ENCODE peak calls at places on chromosomes 5 and 9, in nine cellular contexts. One of them, this sample, is unnamed.

GRCh38 chr5:40221796-40222195 is 457.9 kb upstream of the PTGER4 start:
- DNase-seq in epithelial cell of proximal tubule: peak; percentile 40
- DNase-seq in cardiac fibroblast: no peak
- DNase-seq in choroid plexus epithelial cell: peak; percentile 67
- DNase-seq in lower leg skin: no peak
- DNase-seq in A549: no peak
- DNase-seq in transverse colon: no peak
- DNase-seq in adrenal gland: no peak
- DNase-seq in ascending aorta: no peak
- DNase-seq in this sample: peak; percentile 46

GRCh38 chr9:87887151-87887505 is 4.5 kb downstream of the SPATA31E1 start:
- DNase-seq in epithelial cell of proximal tubule: no peak
- DNase-seq in cardiac fibroblast: no peak
- DNase-seq in choroid plexus epithelial cell: no peak
- DNase-seq in lower leg skin: no peak
- DNase-seq in A549: no peak
- DNase-seq in transverse colon: no peak
- DNase-seq in adrenal gland: no peak
- DNase-seq in ascending aorta: no peak
- DNase-seq in this sample: no peak

GRCh38 chr9:129574911-129575574 is 45.9 kb downstream of the C9orf50 start:
- DNase-seq in epithelial cell of proximal tubule: no peak
- DNase-seq in cardiac fibroblast: peak; percentile 44
- DNase-seq in choroid plexus epithelial cell: peak; percentile 75
- DNase-seq in lower leg skin: no peak
- DNase-seq in A549: peak; percentile 73
- DNase-seq in transverse colon: no peak
- DNase-seq in adrenal gland: no peak
- DNase-seq in ascending aorta: no peak
- DNase-seq in this sample: peak; percentile 28

GRCh38 chr5:95027151-95027721 is 257.7 kb downstream of the MCTP1 start:
- DNase-seq in epithelial cell of proximal tubule: no peak
- DNase-seq in cardiac fibroblast: no peak
- DNase-seq in choroid plexus epithelial cell: peak; percentile 56
- DNase-seq in lower leg skin: no peak
- DNase-seq in A549: no peak
- DNase-seq in transverse colon: no peak
- DNase-seq in adrenal gland: no peak
- DNase-seq in ascending aorta: no peak
- DNase-seq in this sample: no peak

GRCh38 chr5:75566710-75567309 is 44.4 kb upstream of the ANKDD1B start:
- DNase-seq in epithelial cell of proximal tubule: peak; percentile 80
- DNase-seq in cardiac fibroblast: peak; percentile 94
- DNase-seq in choroid plexus epithelial cell: peak; percentile 97
- DNase-seq in lower leg skin: no peak
- DNase-seq in A549: peak; percentile 79
- DNase-seq in transverse colon: no peak
- DNase-seq in adrenal gland: no peak
- DNase-seq in ascending aorta: no peak
- DNase-seq in this sample: peak; percentile 87

GRCh38 chr9:20623748-20624124 is 1.4 kb upstream of the MLLT3 start:
- DNase-seq in epithelial cell of proximal tubule: no peak
- DNase-seq in cardiac fibroblast: peak; percentile 4
- DNase-seq in choroid plexus epithelial cell: peak; percentile 22
- DNase-seq in lower leg skin: no peak
- DNase-seq in A549: no peak
- DNase-seq in transverse colon: no peak
- DNase-seq in adrenal gland: no peak
- DNase-seq in ascending aorta: no peak
- DNase-seq in this sample: no peak

GRCh38 chr5:54520438-54520846 is 2.9 kb downstream of the SNX18 start:
- DNase-seq in epithelial cell of proximal tubule: no peak
- DNase-seq in cardiac fibroblast: peak; percentile 54
- DNase-seq in choroid plexus epithelial cell: peak; percentile 53
- DNase-seq in lower leg skin: peak; percentile 48
- DNase-seq in A549: no peak
- DNase-seq in transverse colon: no peak
- DNase-seq in adrenal gland: no peak
- DNase-seq in ascending aorta: no peak
- DNase-seq in this sample: no peak

GRCh38 chr5:83914199-83914598 is 193.5 kb upstream of the HAPLN1 start:
- DNase-seq in epithelial cell of proximal tubule: no peak
- DNase-seq in cardiac fibroblast: peak; percentile 65
- DNase-seq in choroid plexus epithelial cell: peak; percentile 77
- DNase-seq in lower leg skin: no peak
- DNase-seq in A549: no peak
- DNase-seq in transverse colon: no peak
- DNase-seq in adrenal gland: no peak
- DNase-seq in ascending aorta: no peak
- DNase-seq in this sample: no peak

GRCh38 chr5:11048760-11049159 is 287.7 kb upstream of the DAP start:
- DNase-seq in epithelial cell of proximal tubule: no peak
- DNase-seq in cardiac fibroblast: no peak
- DNase-seq in choroid plexus epithelial cell: no peak
- DNase-seq in lower leg skin: no peak
- DNase-seq in A549: peak; percentile 10
- DNase-seq in transverse colon: no peak
- DNase-seq in adrenal gland: no peak
- DNase-seq in ascending aorta: no peak
- DNase-seq in this sample: no peak

GRCh38 chr5:146620663-146621051 is 104.7 kb upstream of the GPR151 start:
- DNase-seq in epithelial cell of proximal tubule: no peak
- DNase-seq in cardiac fibroblast: no peak
- DNase-seq in choroid plexus epithelial cell: no peak
- DNase-seq in lower leg skin: no peak
- DNase-seq in A549: no peak
- DNase-seq in transverse colon: no peak
- DNase-seq in adrenal gland: peak; percentile 88
- DNase-seq in ascending aorta: no peak
- DNase-seq in this sample: no peak

DNA sequence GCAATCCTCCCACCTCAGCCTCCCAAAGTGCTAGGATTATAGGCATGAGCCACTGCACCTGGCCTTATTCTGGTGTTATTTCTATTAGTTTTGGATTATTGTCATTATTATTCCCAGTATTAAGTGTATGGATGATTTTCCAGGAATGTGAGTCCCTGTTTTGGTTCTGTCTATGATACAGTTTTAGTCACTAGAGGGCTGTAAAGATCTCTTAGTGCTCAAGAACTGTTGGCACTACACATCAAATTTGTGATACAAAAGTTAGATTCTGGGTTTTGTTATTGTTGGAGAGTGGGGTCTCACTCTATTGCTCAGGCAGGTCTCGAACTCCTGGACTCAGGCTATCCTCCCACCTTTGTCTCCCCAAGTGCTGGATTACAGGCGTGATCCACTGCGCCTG is 12.1 kb downstream of the CCL28 start:
- DNase-seq in epithelial cell of proximal tubule: no peak
- DNase-seq in cardiac fibroblast: peak; percentile 54
- DNase-seq in choroid plexus epithelial cell: peak; percentile 63
- DNase-seq in lower leg skin: no peak
- DNase-seq in A549: no peak
- DNase-seq in transverse colon: no peak
- DNase-seq in adrenal gland: no peak
- DNase-seq in ascending aorta: no peak
- DNase-seq in this sample: no peak
- TF ChIP-seq CTCF in epithelial cell of proximal tubule: peak; percentile 63
- TF ChIP-seq CTCF in cardiac fibroblast: peak; percentile 22
- TF ChIP-seq CTCF in choroid plexus epithelial cell: peak; percentile 56
- TF ChIP-seq CTCF in lower leg skin: no peak
- TF ChIP-seq CTCF in A549: peak; percentile 59
- TF ChIP-seq CTCF in transverse colon: no peak
- TF ChIP-seq CTCF in adrenal gland: peak; percentile 13
- TF ChIP-seq CTCF in ascending aorta: no peak
- TF ChIP-seq CTCF in this sample: peak; percentile 39

GRCh38 chr5:5139358-5140050 is 626 bp upstream of the ADAMTS16 start:
- DNase-seq in epithelial cell of proximal tubule: no peak
- DNase-seq in cardiac fibroblast: no peak
- DNase-seq in choroid plexus epithelial cell: no peak
- DNase-seq in lower leg skin: no peak
- DNase-seq in A549: no peak
- DNase-seq in transverse colon: no peak
- DNase-seq in adrenal gland: no peak
- DNase-seq in ascending aorta: no peak
- DNase-seq in this sample: no peak

GRCh38 chr5:5144441-5144840 is 4.3 kb downstream of the ADAMTS16 start:
- DNase-seq in epithelial cell of proximal tubule: no peak
- DNase-seq in cardiac fibroblast: no peak
- DNase-seq in choroid plexus epithelial cell: no peak
- DNase-seq in lower leg skin: no peak
- DNase-seq in A549: no peak
- DNase-seq in transverse colon: no peak
- DNase-seq in adrenal gland: no peak
- DNase-seq in ascending aorta: no peak
- DNase-seq in this sample: no peak

GRCh38 chr5:5141625-5142527 is 1.7 kb downstream of the ADAMTS16 start:
- DNase-seq in epithelial cell of proximal tubule: no peak
- DNase-seq in cardiac fibroblast: peak; percentile 71
- DNase-seq in choroid plexus epithelial cell: peak; percentile 79
- DNase-seq in lower leg skin: peak; percentile 41
- DNase-seq in A549: peak; percentile 71
- DNase-seq in transverse colon: peak; percentile 32
- DNase-seq in adrenal gland: peak; percentile 75
- DNase-seq in ascending aorta: no peak
- DNase-seq in this sample: peak; percentile 14

GRCh38 chr5:5140051-5141010 is at the start of gene ADAMTS16:
- DNase-seq in epithelial cell of proximal tubule: no peak
- DNase-seq in cardiac fibroblast: no peak
- DNase-seq in choroid plexus epithelial cell: no peak
- DNase-seq in lower leg skin: no peak
- DNase-seq in A549: no peak
- DNase-seq in transverse colon: no peak
- DNase-seq in adrenal gland: no peak
- DNase-seq in ascending aorta: no peak
- DNase-seq in this sample: no peak

GRCh38 chr5:5141011-5141599 is 975 bp downstream of the ADAMTS16 start:
- DNase-seq in epithelial cell of proximal tubule: no peak
- DNase-seq in cardiac fibroblast: no peak
- DNase-seq in choroid plexus epithelial cell: no peak
- DNase-seq in lower leg skin: no peak
- DNase-seq in A549: no peak
- DNase-seq in transverse colon: no peak
- DNase-seq in adrenal gland: no peak
- DNase-seq in ascending aorta: no peak
- DNase-seq in this sample: no peak
- H3K4me3 ChIP-seq in epithelial cell of proximal tubule: peak overlapping the region; percentile 40
- H3K4me3 ChIP-seq in cardiac fibroblast: no peak overlapping the region
- H3K4me3 ChIP-seq in choroid plexus epithelial cell: no peak overlapping the region
- H3K4me3 ChIP-seq in lower leg skin: no peak overlapping the region
- H3K4me3 ChIP-seq in A549: peak overlapping the region; percentile 52
- H3K4me3 ChIP-seq in transverse colon: peak overlapping the region; percentile 33
- H3K4me3 ChIP-seq in adrenal gland: no peak overlapping the region
- H3K4me3 ChIP-seq in ascending aorta: peak overlapping the region; percentile 44
- H3K4me3 ChIP-seq in this sample: no peak overlapping the region

GRCh38 chr5:143946821-143947220 is 134.9 kb downstream of the HMHB1 start:
- DNase-seq in epithelial cell of proximal tubule: no peak
- DNase-seq in cardiac fibroblast: no peak
- DNase-seq in choroid plexus epithelial cell: peak; percentile 40
- DNase-seq in lower leg skin: no peak
- DNase-seq in A549: no peak
- DNase-seq in transverse colon: no peak
- DNase-seq in adrenal gland: no peak
- DNase-seq in ascending aorta: no peak
- DNase-seq in this sample: no peak

GRCh38 chr5:143952809-143953208 is 140.8 kb downstream of the HMHB1 start:
- DNase-seq in epithelial cell of proximal tubule: no peak
- DNase-seq in cardiac fibroblast: no peak
- DNase-seq in choroid plexus epithelial cell: no peak
- DNase-seq in lower leg skin: no peak
- DNase-seq in A549: no peak
- DNase-seq in transverse colon: no peak
- DNase-seq in adrenal gland: no peak
- DNase-seq in ascending aorta: no peak
- DNase-seq in this sample: no peak

DNA sequence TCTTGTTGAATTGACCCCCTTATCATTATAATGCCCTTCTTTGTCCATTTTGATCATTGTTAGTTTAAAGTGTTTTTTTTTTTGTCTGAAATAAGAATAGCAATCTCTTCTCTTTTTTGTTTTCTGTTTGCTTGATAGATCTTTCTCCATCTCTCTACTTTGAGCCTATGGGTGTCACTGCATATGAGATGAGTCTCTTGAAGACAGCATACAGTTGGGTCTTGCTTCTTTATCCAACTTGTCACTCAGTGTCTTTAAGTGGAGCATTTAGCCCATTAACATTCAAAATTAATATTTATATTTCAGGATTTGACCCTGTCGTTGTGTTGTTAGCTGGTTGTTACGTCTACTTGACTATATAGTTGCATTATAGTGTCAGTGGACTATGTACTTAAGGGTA is 135.4 kb downstream of the HMHB1 start:
- DNase-seq in epithelial cell of proximal tubule: no peak
- DNase-seq in cardiac fibroblast: no peak
- DNase-seq in choroid plexus epithelial cell: no peak
- DNase-seq in lower leg skin: no peak
- DNase-seq in A549: no peak
- DNase-seq in transverse colon: no peak
- DNase-seq in adrenal gland: no peak
- DNase-seq in ascending aorta: no peak
- DNase-seq in this sample: no peak
- TF ChIP-seq CTCF in epithelial cell of proximal tubule: no peak
- TF ChIP-seq CTCF in cardiac fibroblast: no peak
- TF ChIP-seq CTCF in choroid plexus epithelial cell: no peak
- TF ChIP-seq CTCF in lower leg skin: no peak
- TF ChIP-seq CTCF in A549: no peak
- TF ChIP-seq CTCF in transverse colon: no peak
- TF ChIP-seq CTCF in adrenal gland: no peak
- TF ChIP-seq CTCF in ascending aorta: no peak
- TF ChIP-seq CTCF in this sample: no peak

GRCh38 chr5:168872246-168872645 is 293.1 kb upstream of the PANK3 start:
- DNase-seq in epithelial cell of proximal tubule: no peak
- DNase-seq in cardiac fibroblast: no peak
- DNase-seq in choroid plexus epithelial cell: no peak
- DNase-seq in lower leg skin: no peak
- DNase-seq in A549: no peak
- DNase-seq in transverse colon: no peak
- DNase-seq in adrenal gland: no peak
- DNase-seq in ascending aorta: no peak
- DNase-seq in this sample: no peak

GRCh38 chr5:168870914-168871313 is 291.7 kb upstream of the PANK3 start:
- DNase-seq in epithelial cell of proximal tubule: no peak
- DNase-seq in cardiac fibroblast: no peak
- DNase-seq in choroid plexus epithelial cell: no peak
- DNase-seq in lower leg skin: no peak
- DNase-seq in A549: no peak
- DNase-seq in transverse colon: no peak
- DNase-seq in adrenal gland: no peak
- DNase-seq in ascending aorta: no peak
- DNase-seq in this sample: no peak

GRCh38 chr5:168869615-168870227 is 290.6 kb upstream of the PANK3 start:
- DNase-seq in epithelial cell of proximal tubule: no peak
- DNase-seq in cardiac fibroblast: no peak
- DNase-seq in choroid plexus epithelial cell: no peak
- DNase-seq in lower leg skin: no peak
- DNase-seq in A549: no peak
- DNase-seq in transverse colon: no peak
- DNase-seq in adrenal gland: no peak
- DNase-seq in ascending aorta: no peak
- DNase-seq in this sample: peak; percentile 11

GRCh38 chr5:168865973-168866372 is 286.8 kb upstream of the PANK3 start:
- DNase-seq in epithelial cell of proximal tubule: no peak
- DNase-seq in cardiac fibroblast: no peak
- DNase-seq in choroid plexus epithelial cell: no peak
- DNase-seq in lower leg skin: no peak
- DNase-seq in A549: no peak
- DNase-seq in transverse colon: no peak
- DNase-seq in adrenal gland: no peak
- DNase-seq in ascending aorta: no peak
- DNase-seq in this sample: no peak

GRCh38 chr5:168867271-168867670 is 288.1 kb upstream of the PANK3 start:
- DNase-seq in epithelial cell of proximal tubule: peak; percentile 64
- DNase-seq in cardiac fibroblast: no peak
- DNase-seq in choroid plexus epithelial cell: no peak
- DNase-seq in lower leg skin: no peak
- DNase-seq in A549: no peak
- DNase-seq in transverse colon: no peak
- DNase-seq in adrenal gland: no peak
- DNase-seq in ascending aorta: no peak
- DNase-seq in this sample: no peak
- H3K4me3 ChIP-seq in epithelial cell of proximal tubule: no peak overlapping the region
- H3K4me3 ChIP-seq in cardiac fibroblast: no peak overlapping the region
- H3K4me3 ChIP-seq in choroid plexus epithelial cell: no peak overlapping the region
- H3K4me3 ChIP-seq in lower leg skin: no peak overlapping the region
- H3K4me3 ChIP-seq in A549: no peak overlapping the region
- H3K4me3 ChIP-seq in transverse colon: no peak overlapping the region
- H3K4me3 ChIP-seq in adrenal gland: no peak overlapping the region
- H3K4me3 ChIP-seq in ascending aorta: no peak overlapping the region
- H3K4me3 ChIP-seq in this sample: no peak overlapping the region

This sample was measured in AG09309.